ENCODE peak calls at places on chromosomes 11 and 22, in eight cellular contexts. R is HCT116, O is GM23248, H is MM.1S, J is OCI-LY7, A is GM23338, Q is SK-N-SH, G is PC-3. S is an unnamed sample. For H3K9me2, the result is how much of the 10 kb centered on the place peaks cover.

GRCh38 chr11:61290905-61291690 is 4.0 kb downstream of the VWCE start:
- DNase-seq in R (no peak), O (no peak), H (no peak), J (no peak), A (peak), Q (no peak), G (no peak), S (no peak)

GRCh38 chr11:130165601-130166456 is 6.2 kb downstream of the ST14 start:
- DNase-seq in R (no peak), O (no peak), H (no peak), J (peak), A (no peak), Q (no peak), G (no peak), S (no peak)

GRCh38 chr22:32396746-32397145 is 15.3 kb downstream of the RTCB start:
- DNase-seq in R (no peak), O (peak), H (no peak), J (no peak), A (no peak), Q (no peak), G (peak), S (no peak)

GRCh38 chr11:126012852-126013251 is 49.8 kb downstream of the CDON start:
- DNase-seq in R (no peak), O (no peak), H (no peak), J (no peak), A (no peak), Q (no peak), G (no peak), S (no peak)

GRCh38 chr22:26416670-26417270 is 12.3 kb upstream of the ASPHD2 start:
- DNase-seq in R (no peak), O (peak), H (no peak), J (no peak), A (peak), Q (no peak), G (peak), S (peak)

GRCh38 chr11:109423114-109423859 is 1.3 kb downstream of the C11orf87 start:
- DNase-seq in R (no peak), O (peak), H (no peak), J (no peak), A (peak), Q (peak), G (no peak), S (peak)

GRCh38 chr11:125662689-125663088 is 18.0 kb downstream of the ACRV1 start:
- DNase-seq in R (no peak), O (no peak), H (no peak), J (no peak), A (no peak), Q (no peak), G (no peak), S (no peak)

GRCh38 chr11:126575849-126576248 is 220.4 kb downstream of the ST3GAL4 start:
- DNase-seq in R (no peak), O (no peak), H (no peak), J (no peak), A (no peak), Q (no peak), G (no peak), S (no peak)

GRCh38 chr11:115409691-115410220 is 94.5 kb downstream of the CADM1 start:
- DNase-seq in R (no peak), O (no peak), H (no peak), J (no peak), A (peak), Q (peak), G (no peak), S (peak)

GRCh38 chr11:40445391-40445790 is 1014.1 kb downstream of the LRRC4C start:
- DNase-seq in R (no peak), O (no peak), H (no peak), J (no peak), A (peak), Q (no peak), G (no peak), S (no peak)

GRCh38 chr22:40120783-40121182 is 56.9 kb upstream of the TNRC6B start:
- DNase-seq in R (no peak), O (peak), H (no peak), J (no peak), A (no peak), Q (no peak), G (no peak), S (no peak)

GRCh38 chr22:23305321-23305910 is 125.1 kb downstream of the BCR start:
- DNase-seq in R (no peak), O (peak), H (no peak), J (no peak), A (no peak), Q (peak), G (peak), S (no peak)
- H3K9me2 ChIP-seq in R (under half), O (under half), H (under half), J (under half), A (under half), Q (under half), G (under half), S (under half)

GRCh38 chr11:86202013-86202336 is 42.6 kb upstream of the EED start:
- DNase-seq in R (no peak), O (no peak), H (peak), J (peak), A (no peak), Q (no peak), G (no peak), S (no peak)
- H2AFZ ChIP-seq in R (peak), O (peak), H (peak), J (peak), A (peak), Q (no peak), G (no peak), S (peak)

DNA sequence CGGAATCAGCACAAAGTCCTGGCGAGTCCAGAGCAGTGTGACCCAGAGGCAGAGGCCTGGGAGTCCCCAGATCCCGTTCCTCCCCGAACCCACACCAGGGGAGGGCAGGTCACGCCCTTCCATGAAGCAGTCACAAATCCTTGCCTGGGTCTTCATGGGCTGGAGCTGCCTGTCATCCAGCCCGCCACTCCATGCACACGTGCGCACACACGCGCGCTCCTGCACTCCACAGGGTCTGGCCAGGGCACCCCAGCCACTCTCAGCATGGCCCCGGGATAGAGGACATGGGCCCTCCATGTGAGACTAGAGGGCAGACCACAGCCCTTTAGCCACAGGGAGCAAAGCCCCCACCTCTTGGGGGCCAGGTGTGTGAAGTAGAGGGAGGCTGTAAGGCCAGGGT is 5.7 kb upstream of the TNFRSF13C start:
- DNase-seq in R (no peak), O (no peak), H (no peak), J (no peak), A (no peak), Q (no peak), G (no peak), S (no peak)
- H3K9me2 ChIP-seq in R (under half), O (under half), H (under half), J (under half), A (under half), Q (under half), G (under half), S (under half)

GRCh38 chr11:119363081-119363861 is 16.8 kb upstream of the MFRP start:
- DNase-seq in R (no peak), O (no peak), H (no peak), J (no peak), A (peak), Q (no peak), G (no peak), S (no peak)
- H2AFZ ChIP-seq in R (no peak), O (no peak), H (no peak), J (no peak), A (peak), Q (no peak), G (no peak), S (no peak)

GRCh38 chr11:15233386-15233785 is 118.7 kb downstream of the INSC start:
- DNase-seq in R (no peak), O (no peak), H (no peak), J (no peak), A (no peak), Q (no peak), G (no peak), S (no peak)

GRCh38 chr11:15234796-15235195 is 120.1 kb downstream of the INSC start:
- DNase-seq in R (no peak), O (no peak), H (peak), J (no peak), A (no peak), Q (no peak), G (no peak), S (no peak)

GRCh38 chr11:15238856-15239255 is 124.1 kb downstream of the INSC start:
- DNase-seq in R (no peak), O (no peak), H (no peak), J (no peak), A (no peak), Q (no peak), G (no peak), S (no peak)

GRCh38 chr11:15232496-15232895 is 117.8 kb downstream of the INSC start:
- DNase-seq in R (no peak), O (no peak), H (no peak), J (no peak), A (no peak), Q (no peak), G (no peak), S (no peak)

GRCh38 chr11:15236514-15236913 is 121.8 kb downstream of the INSC start:
- DNase-seq in R (no peak), O (no peak), H (no peak), J (no peak), A (peak), Q (no peak), G (no peak), S (no peak)
- H3K9me2 ChIP-seq in R (under half), O (under half), H (under half), J (under half), A (under half), Q (under half), G (under half), S (under half)

GRCh38 chr11:122780296-122780949 is 57.9 kb upstream of the CRTAM start:
- DNase-seq in R (no peak), O (no peak), H (no peak), J (no peak), A (no peak), Q (no peak), G (no peak), S (no peak)
- H2AFZ ChIP-seq in R (no peak), O (no peak), H (no peak), J (no peak), A (no peak), Q (no peak), G (no peak), S (no peak)

S was measured in hepatocyte.